ENCODE peak calls at places on chromosomes 7 and 10, in six cellular contexts. P is cardiac muscle cell, W is IMR-90, H is RWPE2, A is tibial artery, J is neuronal stem cell. T is an unnamed sample.

GRCh38 chr7:154892459-154892858 is 110.5 kb downstream of the PAXIP1 start:
- DNase-seq in P (peak; percentile 5), W (no peak), H (no peak), A (no peak), J (no peak), T (no peak)

GRCh38 chr10:84205049-84205852 is 10.9 kb downstream of the CDHR1 start:
- DNase-seq in P (peak; percentile 55), W (peak; percentile 18), H (no peak), A (no peak), J (peak; percentile 50), T (peak; percentile 51)

GRCh38 chr10:43878386-43878785 is 229.7 kb upstream of the ZNF32 start:
- DNase-seq in P (no peak), W (no peak), H (no peak), A (no peak), J (no peak), T (no peak)

GRCh38 chr10:11993834-11994468 is 48.7 kb downstream of the UPF2 start:
- DNase-seq in P (no peak), W (no peak), H (no peak), A (no peak), J (no peak), T (no peak)

GRCh38 chr7:95907337-95907736 is 135.0 kb downstream of the DYNC1I1 start:
- DNase-seq in P (no peak), W (no peak), H (no peak), A (no peak), J (no peak), T (no peak)

GRCh38 chr10:71075066-71075758 is 137.2 kb upstream of the UNC5B start:
- DNase-seq in P (peak; percentile 47), W (no peak), H (peak; percentile 29), A (peak; percentile 17), J (no peak), T (no peak)

GRCh38 chr10:58807631-58808024 is 295.0 kb downstream of the BICC1 start:
- DNase-seq in P (no peak), W (peak; percentile 63), H (no peak), A (peak; percentile 28), J (no peak), T (no peak)

GRCh38 chr7:893686-894085 is 17.3 kb downstream of the GET4 start:
- DNase-seq in P (no peak), W (no peak), H (peak; percentile 67), A (no peak), J (no peak), T (no peak)

GRCh38 chr10:91080776-91081175 is 139.7 kb upstream of the PCGF5 start:
- DNase-seq in P (no peak), W (no peak), H (no peak), A (no peak), J (no peak), T (no peak)

GRCh38 chr10:25747038-25747437 is 187.0 kb upstream of the MYO3A start:
- DNase-seq in P (no peak), W (no peak), H (no peak), A (no peak), J (no peak), T (no peak)

GRCh38 chr7:113775401-113775800 is 143.4 kb downstream of the PPP1R3A start:
- DNase-seq in P (no peak), W (no peak), H (no peak), A (no peak), J (no peak), T (no peak)

GRCh38 chr10:75050520-75050919 is 60.9 kb upstream of the SAMD8 start:
- DNase-seq in P (no peak), W (no peak), H (peak; percentile 28), A (no peak), J (no peak), T (no peak)

GRCh38 chr10:45235823-45236222 is 79.6 kb downstream of the OR13A1 start:
- DNase-seq in P (no peak), W (peak; percentile 7), H (no peak), A (no peak), J (no peak), T (no peak)

GRCh38 chr10:12907651-12908050 is 93.9 kb downstream of the CCDC3 start:
- DNase-seq in P (no peak), W (peak; percentile 74), H (no peak), A (no peak), J (no peak), T (no peak)

GRCh38 chr10:49302088-49302487 is 3.1 kb downstream of the C10orf71 start:
- DNase-seq in P (no peak), W (no peak), H (no peak), A (no peak), J (no peak), T (no peak)

GRCh38 chr7:26480166-26480565 is 188.5 kb downstream of the SNX10 start:
- DNase-seq in P (no peak), W (no peak), H (no peak), A (no peak), J (no peak), T (no peak)

GRCh38 chr10:102504976-102505300 is 1.2 kb downstream of the SUFU start:
- DNase-seq in P (no peak), W (no peak), H (no peak), A (no peak), J (no peak), T (no peak)

GRCh38 chr10:3886666-3887251 is 101.8 kb upstream of the KLF6 start:
- DNase-seq in P (no peak), W (peak; percentile 96), H (no peak), A (peak; percentile 56), J (no peak), T (no peak)

GRCh38 chr10:58756126-58756525 is 243.5 kb downstream of the BICC1 start:
- DNase-seq in P (no peak), W (peak; percentile 74), H (no peak), A (no peak), J (no peak), T (no peak)

GRCh38 chr10:128711776-128712175 is 585.6 kb upstream of the MKI67 start:
- DNase-seq in P (no peak), W (no peak), H (no peak), A (no peak), J (no peak), T (no peak)

GRCh38 chr7:98630770-98631169 is 13.7 kb downstream of the NPTX2 start:
- DNase-seq in P (no peak), W (no peak), H (no peak), A (no peak), J (no peak), T (no peak)

GRCh38 chr10:47158116-47159071 is 141.6 kb upstream of the GDF10 start:
- DNase-seq in P (no peak), W (no peak), H (no peak), A (no peak), J (no peak), T (no peak)

GRCh38 chr7:102432476-102433318 is 678 bp upstream of the ORAI2 start:
- DNase-seq in P (peak; percentile 20), W (no peak), H (no peak), A (no peak), J (peak; percentile 36), T (no peak)

GRCh38 chr10:86635402-86635801 is 18.9 kb upstream of the OPN4 start:
- DNase-seq in P (no peak), W (peak; percentile 91), H (no peak), A (no peak), J (no peak), T (no peak)

GRCh38 chr7:116679495-116679894 is 7.5 kb downstream of the MET start:
- DNase-seq in P (no peak), W (no peak), H (no peak), A (no peak), J (no peak), T (no peak)

GRCh38 chr10:132941640-132942051 is 724 bp downstream of the CFAP46 start:
- DNase-seq in P (no peak), W (no peak), H (no peak), A (no peak), J (no peak), T (no peak)
- H3K4me3 ChIP-seq in P (peak overlapping the region; percentile 66), W (peak overlapping the region; percentile 48), H (peak overlapping the region; percentile 45), A (no peak overlapping the region), J (peak overlapping the region; percentile 56), T (no peak overlapping the region)

DNA sequence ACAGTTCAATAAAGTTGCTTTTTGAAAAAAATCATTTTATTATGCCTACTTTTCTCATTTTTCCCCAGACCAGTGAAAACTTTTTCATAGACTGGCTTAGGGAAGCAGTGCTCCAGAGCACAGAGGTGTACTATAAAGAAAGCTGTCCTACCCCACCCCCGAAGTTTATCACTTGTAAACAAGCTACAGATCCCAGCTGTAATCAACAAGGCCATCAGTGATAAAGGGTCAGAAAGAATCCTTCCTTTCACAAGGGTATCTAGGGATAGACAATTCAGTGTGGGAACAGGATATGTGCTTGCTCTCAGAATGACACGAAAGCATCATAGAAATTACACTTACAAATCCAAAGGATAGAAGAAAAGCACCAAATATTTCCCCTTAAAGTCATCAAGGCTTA is 4.5 kb downstream of the PRDX3 start:
- DNase-seq in P (no peak), W (no peak), H (no peak), A (no peak), J (no peak), T (no peak)
- H3K4me1 ChIP-seq in P (peaks cover 3% of the 10 kb centered on the region), W (peaks cover 6% of the 10 kb centered on the region), H (peaks cover 5% of the 10 kb centered on the region), A (no peaks in the 10 kb centered on the region), J (peaks cover 5% of the 10 kb centered on the region), T (peaks cover 7% of the 10 kb centered on the region)

GRCh38 chr7:122402235-122402634 is 97.7 kb upstream of the FEZF1 start:
- DNase-seq in P (no peak), W (no peak), H (no peak), A (no peak), J (no peak), T (no peak)
- H3K4me3 ChIP-seq in P (no peak overlapping the region), W (no peak overlapping the region), H (no peak overlapping the region), A (no peak overlapping the region), J (no peak overlapping the region), T (no peak overlapping the region)

DNA sequence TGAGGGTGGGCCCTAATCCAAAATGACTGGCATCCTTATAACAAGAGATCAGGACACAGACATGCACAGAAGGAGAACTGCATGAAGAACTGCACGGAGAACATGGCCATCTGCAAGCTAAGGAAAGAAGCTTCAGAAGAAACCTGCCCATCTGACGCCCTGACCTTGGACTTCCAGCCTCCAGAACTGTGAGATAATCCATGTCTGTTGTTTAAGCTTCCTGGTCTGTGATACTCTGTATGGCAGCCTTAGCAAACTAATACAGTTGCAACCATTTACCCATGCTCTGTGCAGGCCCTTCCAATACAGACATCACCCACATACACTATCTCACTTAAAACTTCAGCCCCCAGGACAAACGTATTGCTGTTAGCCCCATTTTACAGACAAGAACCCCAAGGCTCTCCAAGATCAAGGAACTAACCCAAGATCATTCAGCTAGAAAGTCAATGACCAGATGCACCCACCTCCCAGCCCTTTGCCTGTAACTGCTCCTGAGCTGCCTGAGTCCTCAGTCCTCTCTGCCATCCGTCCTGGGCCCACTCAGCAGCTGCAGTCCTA is 39.7 kb downstream of the DLG5 start:
- DNase-seq in P (no peak), W (no peak), H (no peak), A (no peak), J (no peak), T (no peak)
- H3K4me1 ChIP-seq in P (peaks cover 36% of the 10 kb centered on the region), W (peaks cover 17% of the 10 kb centered on the region), H (peaks cover 35% of the 10 kb centered on the region), A (no peaks in the 10 kb centered on the region), J (peaks cover 38% of the 10 kb centered on the region), T (no peaks in the 10 kb centered on the region)

DNA sequence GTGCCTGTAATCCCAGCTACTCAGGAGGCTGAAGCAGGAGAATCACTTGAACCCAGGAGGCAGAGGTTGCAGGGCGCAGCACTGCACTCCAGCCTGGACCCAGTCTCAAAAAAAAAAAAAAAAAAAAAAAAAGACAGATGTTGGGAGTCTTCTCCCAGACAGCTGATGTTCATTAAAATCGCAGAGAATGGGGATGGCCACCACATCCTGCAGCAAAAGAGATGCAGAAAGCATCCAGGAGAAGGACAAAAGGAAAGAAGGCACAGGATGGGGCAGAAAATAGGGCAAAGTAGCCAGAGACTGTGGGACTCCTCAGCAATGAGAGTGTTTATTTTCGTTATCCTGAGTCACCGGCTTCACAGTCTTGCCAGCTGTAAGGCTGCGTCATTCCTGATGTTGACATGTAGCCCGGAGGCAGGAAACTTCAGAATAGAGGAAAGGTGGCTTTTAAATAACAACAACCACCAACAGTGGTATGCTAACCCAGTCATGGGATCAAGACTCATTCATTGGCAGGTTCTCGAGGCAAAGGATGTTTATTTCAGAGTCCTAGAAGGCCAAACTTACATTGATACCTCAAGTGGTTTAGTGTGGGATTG is 149.5 kb upstream of the SVIL start:
- DNase-seq in P (no peak), W (peak; percentile 100), H (peak; percentile 82), A (peak; percentile 85), J (no peak), T (no peak)
- H3K4me3 ChIP-seq in P (no peak overlapping the region), W (no peak overlapping the region), H (no peak overlapping the region), A (no peak overlapping the region), J (no peak overlapping the region), T (no peak overlapping the region)

T was measured in naive thymus-derived CD4-positive, alpha-beta T cell.